ENCODE peak calls at places on chromosomes 4 and X, in nine cellular contexts. L is A673, H is cardiac fibroblast, D is uterus, X is AG09309, V is colonic mucosa, A is HCT116, C is heart left ventricle, N is A549. M is an unnamed sample.

GRCh38 chr4:125314676-125315570 is at the start of gene FAT4:
- DNase-seq in A (peak), H (peak), L (peak), C (peak), N (peak), V (peak), D (peak), X (peak), M (peak)

GRCh38 chrX:86002076-86002896 is 45.1 kb downstream of the CHM start:
- DNase-seq in H (peak), N (no peak), X (no peak), A (peak), C (no peak), D (no peak), L (no peak), V (peak), M (no peak)

GRCh38 chr4:36196145-36196925 is 48.0 kb downstream of the ARAP2 start:
- DNase-seq in X (no peak), H (no peak), C (no peak), A (no peak), L (no peak), V (no peak), D (no peak), N (no peak), M (no peak)

GRCh38 chr4:53847935-53848334 is 216.5 kb downstream of the CHIC2 start:
- DNase-seq in H (no peak), A (no peak), C (no peak), L (no peak), N (no peak), V (peak), X (no peak), D (no peak), M (no peak)

GRCh38 chrX:53312946-53313745 is 31.8 kb upstream of the IQSEC2 start:
- DNase-seq in N (peak), V (peak), L (peak), C (peak), A (peak), H (peak), X (no peak), D (peak), M (no peak)

GRCh38 chr4:112276113-112276512 is 9.6 kb downstream of the TIFA start:
- DNase-seq in H (no peak), A (no peak), D (no peak), L (no peak), V (no peak), X (no peak), N (no peak), C (no peak), M (no peak)

GRCh38 chr4:19883841-19884240 is 367.9 kb upstream of the SLIT2 start:
- DNase-seq in C (no peak), A (no peak), D (no peak), L (no peak), H (peak), V (no peak), X (peak), N (no peak), M (no peak)

GRCh38 chr4:159010563-159011260 is 92.2 kb upstream of the RAPGEF2 start:
- DNase-seq in L (no peak), N (no peak), H (peak), C (peak), D (peak), A (no peak), X (peak), V (peak), M (no peak)

GRCh38 chrX:1903380-1903935 is 288.6 kb downstream of the ASMT start:
- DNase-seq in L (no peak), V (no peak), N (peak), C (no peak), H (peak), X (peak), A (peak), D (no peak), M (no peak)

GRCh38 chr4:38030023-38030422 is 69.8 kb downstream of the PTTG2 start:
- DNase-seq in N (no peak), V (no peak), A (no peak), H (no peak), C (no peak), X (no peak), D (no peak), L (no peak), M (no peak)

GRCh38 chr4:171288816-171289432 is 524.3 kb upstream of the GALNTL6 start:
- DNase-seq in D (no peak), V (no peak), C (no peak), N (no peak), A (no peak), X (no peak), L (no peak), H (no peak), M (no peak)

GRCh38 chrX:130902446-130902782 is 595 bp downstream of the ENOX2 start:
- DNase-seq in H (no peak), N (peak), D (no peak), C (no peak), V (no peak), A (no peak), L (peak), X (no peak), M (no peak)

GRCh38 chr4:6972911-6973310 is 63.3 kb downstream of the TBC1D14 start:
- DNase-seq in A (no peak), H (no peak), L (no peak), C (no peak), D (no peak), N (no peak), V (no peak), X (no peak), M (no peak)

GRCh38 chrX:83022020-83022419 is 486.1 kb upstream of the POU3F4 start:
- DNase-seq in V (no peak), A (no peak), H (peak), N (no peak), X (no peak), D (no peak), L (no peak), C (no peak), M (no peak)

GRCh38 chr4:55770662-55771061 is 48.9 kb upstream of the EXOC1L start:
- DNase-seq in D (no peak), C (no peak), L (no peak), X (no peak), H (no peak), A (no peak), N (no peak), V (no peak), M (no peak)

GRCh38 chrX:23908219-23909003 is 605 bp downstream of the CXorf58 start:
- DNase-seq in L (peak), V (no peak), X (no peak), D (no peak), N (no peak), A (no peak), H (no peak), C (no peak), M (no peak)

GRCh38 chrX:36019164-36019563 is 99.6 kb downstream of the CFAP47 start:
- DNase-seq in N (no peak), C (no peak), L (no peak), D (no peak), H (no peak), X (no peak), A (no peak), V (peak), M (no peak)

GRCh38 chr4:1557221-1557597 is 126.9 kb downstream of the FAM53A start:
- DNase-seq in X (no peak), N (no peak), L (no peak), V (no peak), A (no peak), D (no peak), C (no peak), H (no peak), M (no peak)

GRCh38 chr4:1491630-1492457 is 85.6 kb upstream of the NKX1-1 start:
- DNase-seq in A (no peak), X (no peak), L (no peak), C (peak), N (no peak), V (no peak), D (no peak), H (no peak), M (no peak)

GRCh38 chrX:54180403-54180802 is 2.7 kb downstream of the FAM120C start:
- DNase-seq in X (no peak), V (no peak), C (no peak), H (peak), N (no peak), D (no peak), L (no peak), A (no peak), M (no peak)

GRCh38 chr4:36394352-36394903 is 113.0 kb downstream of the DTHD1 start:
- DNase-seq in L (no peak), H (no peak), C (no peak), N (no peak), X (no peak), D (no peak), V (no peak), A (peak), M (no peak)

GRCh38 chr4:34731045-34731444 is 1513.3 kb downstream of the ARAP2 start:
- DNase-seq in X (no peak), C (no peak), A (no peak), D (no peak), V (no peak), N (no peak), L (no peak), H (no peak), M (no peak)

GRCh38 chr4:165721815-165722214 is 151.2 kb upstream of the TLL1 start:
- DNase-seq in X (no peak), D (no peak), N (no peak), V (no peak), A (no peak), L (no peak), C (no peak), H (no peak), M (no peak)

GRCh38 chrX:153612413-153612812 is 13.5 kb upstream of the CCNQ start:
- DNase-seq in C (peak), N (no peak), V (no peak), A (no peak), D (no peak), L (no peak), X (no peak), H (no peak), M (no peak)

GRCh38 chrX:101617211-101618191 is at the start of gene ARMCX6:
- DNase-seq in N (peak), H (peak), V (peak), D (peak), X (peak), L (peak), A (peak), C (peak), M (peak)

GRCh38 chrX:123629502-123629901 is 103.3 kb downstream of the THOC2 start:
- DNase-seq in H (no peak), D (no peak), N (no peak), V (no peak), L (no peak), X (no peak), C (no peak), A (no peak), M (no peak)

GRCh38 chrX:2635366-2635765 is 55.7 kb upstream of the CD99 start:
- DNase-seq in H (no peak), V (no peak), X (no peak), L (no peak), A (no peak), C (no peak), N (no peak), D (no peak), M (no peak)

GRCh38 chr4:53929955-53930798 is 134.2 kb downstream of the CHIC2 start:
- DNase-seq in H (peak), X (peak), C (peak), V (peak), L (peak), D (peak), N (peak), A (peak), M (peak)

GRCh38 chrX:51893931-51894696 is 691 bp downstream of the MAGED1 start:
- DNase-seq in L (peak), X (no peak), V (peak), N (no peak), C (peak), D (peak), H (peak), A (no peak), M (peak)

GRCh38 chrX:2894885-2895292 is 34.2 kb downstream of the ARSD start:
- DNase-seq in V (peak), A (no peak), X (peak), C (no peak), D (peak), L (peak), N (no peak), H (no peak), M (no peak)

GRCh38 chr4:77473509-77473908 is 132.1 kb upstream of the CXCL13 start:
- DNase-seq in D (no peak), H (peak), L (peak), N (no peak), V (no peak), A (peak), X (no peak), C (no peak), M (no peak)

GRCh38 chr4:26127851-26128337 is 192.9 kb upstream of the RBPJ start:
- DNase-seq in H (no peak), L (no peak), A (no peak), N (no peak), X (no peak), V (no peak), D (no peak), C (no peak), M (no peak)

GRCh38 chrX:150507251-150507856 is 61.1 kb upstream of the MTM1 start:
- DNase-seq in A (no peak), L (no peak), D (no peak), V (peak), H (peak), C (no peak), X (no peak), N (no peak), M (no peak)

GRCh38 chr4:137599766-137600165 is 67.5 kb upstream of the PCDH18 start:
- DNase-seq in X (no peak), V (no peak), N (no peak), H (no peak), C (no peak), A (no peak), L (no peak), D (no peak), M (no peak)

DNA sequence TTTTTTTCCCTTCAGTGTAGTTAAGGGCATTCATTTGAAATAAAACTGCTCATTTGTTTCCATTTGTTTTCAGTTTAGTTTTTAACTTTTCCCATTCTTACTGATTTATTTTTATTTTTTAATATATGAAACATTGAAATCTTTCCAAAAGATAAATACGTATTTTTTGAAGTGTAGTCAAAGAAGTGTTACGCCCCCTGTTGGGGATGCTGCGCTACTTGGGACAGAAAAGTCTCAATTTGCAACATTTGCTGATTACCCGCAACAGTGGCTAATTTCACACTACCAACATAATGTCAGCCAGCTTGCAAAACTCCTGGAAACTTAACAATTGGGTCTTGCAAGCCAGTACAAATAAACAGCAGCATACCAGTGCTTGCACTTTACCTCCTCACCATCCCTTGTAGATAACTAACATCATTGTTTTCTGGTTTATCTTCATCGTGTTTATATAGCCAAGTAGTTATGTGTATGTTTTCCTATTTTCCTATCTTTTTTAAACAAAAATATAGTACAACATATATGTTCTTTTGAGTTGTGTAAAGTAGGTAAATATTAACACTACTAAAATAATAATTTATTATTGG is 158.6 kb downstream of the STPG2 start:
- DNase-seq in N (no peak), V (no peak), H (peak), D (no peak), L (peak), A (peak), X (no peak), C (no peak), M (no peak)
- TF ChIP-seq CTCF in N (no peak), V (no peak), H (peak), D (no peak), L (peak), A (peak), X (peak), C (no peak), M (peak)

GRCh38 chr4:152917533-152918395 is 18.4 kb upstream of the FHDC1 start:
- DNase-seq in D (no peak), X (no peak), C (no peak), A (no peak), N (no peak), V (no peak), L (no peak), H (no peak), M (no peak)

GRCh38 chr4:152919826-152920225 is 16.3 kb upstream of the FHDC1 start:
- DNase-seq in A (no peak), C (no peak), V (no peak), D (no peak), N (no peak), L (no peak), X (no peak), H (no peak), M (no peak)

GRCh38 chr4:152921284-152921683 is 14.8 kb upstream of the FHDC1 start:
- DNase-seq in L (no peak), X (no peak), H (no peak), A (no peak), N (no peak), C (no peak), D (no peak), V (no peak), M (no peak)

GRCh38 chr4:152920768-152921167 is 15.4 kb upstream of the FHDC1 start:
- DNase-seq in N (no peak), A (peak), H (peak), X (no peak), D (no peak), L (no peak), C (no peak), V (no peak), M (no peak)
- H3K4me3 ChIP-seq in N (no peak), A (no peak), H (no peak), X (no peak), D (no peak), L (no peak), C (no peak), V (no peak), M (no peak)

GRCh38 chr4:186058980-186059316 is 10.0 kb upstream of the TLR3 start:
- DNase-seq in N (no peak), V (no peak), X (no peak), L (no peak), H (no peak), D (no peak), A (no peak), C (no peak), M (no peak)

GRCh38 chr4:186061919-186062318 is 7.0 kb upstream of the TLR3 start:
- DNase-seq in D (no peak), X (no peak), V (no peak), N (no peak), L (no peak), A (no peak), C (no peak), H (no peak), M (no peak)

DNA sequence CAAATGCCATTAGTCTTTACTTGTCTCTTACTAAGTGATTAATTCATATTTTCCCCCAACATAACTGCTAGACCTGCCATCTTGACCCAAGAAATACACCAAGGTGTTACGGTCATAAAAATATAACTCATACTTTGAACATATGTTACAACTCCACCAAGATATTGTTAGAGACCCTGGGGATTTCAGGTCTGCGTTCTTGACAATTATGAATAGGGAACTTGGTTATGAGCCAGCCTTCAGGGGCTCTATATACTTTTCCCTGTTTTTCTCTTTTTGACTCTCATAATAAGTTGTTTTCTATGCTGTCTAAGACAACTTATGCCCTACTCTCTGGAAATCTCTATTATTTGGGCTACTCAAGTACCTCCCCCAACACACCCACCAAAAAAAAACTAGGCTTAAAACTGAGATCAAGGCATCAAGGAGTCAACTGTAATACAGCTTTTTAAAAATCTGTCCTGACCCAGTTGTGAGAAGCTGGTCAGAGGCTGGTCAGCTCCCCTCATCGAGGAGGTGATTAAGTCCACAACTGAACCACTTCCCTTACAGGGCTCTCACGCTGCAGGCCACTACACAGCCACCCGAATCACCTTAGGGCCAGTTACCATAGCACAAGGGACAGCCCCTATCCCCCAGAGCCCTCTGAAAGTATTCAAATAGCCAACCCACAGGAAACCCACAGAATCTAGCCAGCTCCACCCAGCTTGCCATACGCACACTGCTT is 10.5 kb upstream of the TLR3 start:
- DNase-seq in A (no peak), N (no peak), L (no peak), H (no peak), D (no peak), C (no peak), X (no peak), V (no peak), M (peak)
- TF ChIP-seq CTCF in A (no peak), N (no peak), L (no peak), H (no peak), D (no peak), C (no peak), X (no peak), V (no peak), M (no peak)

DNA sequence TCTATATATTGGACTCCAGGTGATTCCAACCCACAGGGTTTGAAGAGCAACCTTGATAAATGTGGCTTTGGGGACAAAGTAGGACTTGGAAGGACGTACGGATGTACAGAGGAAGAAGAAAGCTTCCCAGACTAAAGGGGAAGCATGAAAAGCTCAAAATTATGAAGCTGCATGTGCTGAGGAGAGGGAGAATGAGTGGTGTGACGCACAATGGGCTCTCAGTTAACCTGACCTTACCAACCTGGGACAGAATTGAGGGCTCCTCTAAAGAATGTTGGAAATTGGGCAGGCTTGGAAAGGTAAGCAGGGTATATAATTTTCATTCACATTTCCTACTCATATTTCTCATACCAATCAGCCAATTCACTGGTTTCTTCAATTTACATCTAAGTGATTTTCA is 10.5 kb upstream of the TIGD2 start:
- DNase-seq in A (no peak), D (no peak), N (no peak), X (no peak), H (no peak), C (no peak), V (no peak), L (no peak), M (no peak)
- H3K4me3 ChIP-seq in A (no peak), D (no peak), N (no peak), X (no peak), H (no peak), C (no peak), V (no peak), L (no peak), M (peak)

DNA sequence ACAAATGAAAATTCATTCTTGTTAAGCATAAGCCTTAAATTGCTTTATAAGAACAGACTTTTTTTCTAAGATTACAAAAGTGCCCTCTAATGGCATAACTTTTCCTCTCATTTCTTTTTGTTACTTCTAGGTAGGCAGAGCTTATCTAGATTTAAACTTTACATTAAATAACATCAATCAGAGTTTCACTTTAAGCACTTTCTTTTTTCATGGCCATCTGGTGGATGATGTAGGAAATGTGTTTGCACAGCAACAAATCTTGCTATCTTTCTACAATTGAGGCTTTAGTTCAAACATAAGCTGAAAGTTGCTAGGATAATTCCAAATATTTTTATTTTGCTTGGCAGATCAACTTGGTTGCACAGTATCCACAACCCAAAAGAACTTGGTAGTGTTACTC is 22.1 kb downstream of the NDNF start:
- DNase-seq in A (no peak), X (no peak), V (no peak), L (peak), C (no peak), D (no peak), H (no peak), N (no peak), M (no peak)
- TF ChIP-seq CTCF in A (peak), X (peak), V (no peak), L (peak), C (no peak), D (no peak), H (peak), N (no peak), M (peak)